ENCODE peak calls at places on chromosomes 4 and X, in nine cellular contexts. One of them, this sample, is unnamed.

GRCh38 chr4:118954246-118954645 is 65.6 kb downstream of the SYNPO2 start:
- DNase-seq in ELR: peak; percentile 40
- DNase-seq in endodermal cell: no peak
- DNase-seq in epithelial cell of prostate: no peak
- DNase-seq in activated gamma-delta T cell treated with anti-CD3 and anti-CD28 coated beads, Interleukin-2, amount 50 U/mL, for 16 hours: no peak
- DNase-seq in OCI-LY7: peak; percentile 4
- DNase-seq in right cardiac atrium: no peak
- DNase-seq in stimulated activated CD4-positive, alpha-beta T cell treated with anti-CD3 and anti-CD28 coated beads, TNF-alpha, amount 100 ng/mL, for 4 hours: no peak
- DNase-seq in CD8-positive, alpha-beta memory T cell: no peak
- DNase-seq in this sample: no peak

GRCh38 chr4:120829113-120829831 is 93.3 kb downstream of the PRDM5 start:
- DNase-seq in ELR: no peak
- DNase-seq in endodermal cell: no peak
- DNase-seq in epithelial cell of prostate: no peak
- DNase-seq in activated gamma-delta T cell treated with anti-CD3 and anti-CD28 coated beads, Interleukin-2, amount 50 U/mL, for 16 hours: no peak
- DNase-seq in OCI-LY7: no peak
- DNase-seq in right cardiac atrium: no peak
- DNase-seq in stimulated activated CD4-positive, alpha-beta T cell treated with anti-CD3 and anti-CD28 coated beads, TNF-alpha, amount 100 ng/mL, for 4 hours: no peak
- DNase-seq in CD8-positive, alpha-beta memory T cell: no peak
- DNase-seq in this sample: no peak

GRCh38 chrX:132023117-132023895 is at the start of gene STK26:
- DNase-seq in ELR: peak; percentile 58
- DNase-seq in endodermal cell: peak; percentile 90
- DNase-seq in epithelial cell of prostate: no peak
- DNase-seq in activated gamma-delta T cell treated with anti-CD3 and anti-CD28 coated beads, Interleukin-2, amount 50 U/mL, for 16 hours: peak; percentile 46
- DNase-seq in OCI-LY7: peak; percentile 82
- DNase-seq in right cardiac atrium: peak; percentile 77
- DNase-seq in stimulated activated CD4-positive, alpha-beta T cell treated with anti-CD3 and anti-CD28 coated beads, TNF-alpha, amount 100 ng/mL, for 4 hours: peak; percentile 52
- DNase-seq in CD8-positive, alpha-beta memory T cell: peak; percentile 70
- DNase-seq in this sample: peak; percentile 91

GRCh38 chrX:130772313-130773140 is 130.5 kb downstream of the ENOX2 start:
- DNase-seq in ELR: peak; percentile 72
- DNase-seq in endodermal cell: no peak
- DNase-seq in epithelial cell of prostate: no peak
- DNase-seq in activated gamma-delta T cell treated with anti-CD3 and anti-CD28 coated beads, Interleukin-2, amount 50 U/mL, for 16 hours: no peak
- DNase-seq in OCI-LY7: no peak
- DNase-seq in right cardiac atrium: no peak
- DNase-seq in stimulated activated CD4-positive, alpha-beta T cell treated with anti-CD3 and anti-CD28 coated beads, TNF-alpha, amount 100 ng/mL, for 4 hours: no peak
- DNase-seq in CD8-positive, alpha-beta memory T cell: no peak
- DNase-seq in this sample: peak; percentile 60

GRCh38 chr4:128483041-128483440 is 195.4 kb upstream of the PGRMC2 start:
- DNase-seq in ELR: no peak
- DNase-seq in endodermal cell: no peak
- DNase-seq in epithelial cell of prostate: no peak
- DNase-seq in activated gamma-delta T cell treated with anti-CD3 and anti-CD28 coated beads, Interleukin-2, amount 50 U/mL, for 16 hours: no peak
- DNase-seq in OCI-LY7: no peak
- DNase-seq in right cardiac atrium: no peak
- DNase-seq in stimulated activated CD4-positive, alpha-beta T cell treated with anti-CD3 and anti-CD28 coated beads, TNF-alpha, amount 100 ng/mL, for 4 hours: no peak
- DNase-seq in CD8-positive, alpha-beta memory T cell: no peak
- DNase-seq in this sample: no peak

GRCh38 chr4:67037489-67037888 is 507.8 kb downstream of the CENPC start:
- DNase-seq in ELR: no peak
- DNase-seq in endodermal cell: no peak
- DNase-seq in epithelial cell of prostate: no peak
- DNase-seq in activated gamma-delta T cell treated with anti-CD3 and anti-CD28 coated beads, Interleukin-2, amount 50 U/mL, for 16 hours: no peak
- DNase-seq in OCI-LY7: no peak
- DNase-seq in right cardiac atrium: no peak
- DNase-seq in stimulated activated CD4-positive, alpha-beta T cell treated with anti-CD3 and anti-CD28 coated beads, TNF-alpha, amount 100 ng/mL, for 4 hours: no peak
- DNase-seq in CD8-positive, alpha-beta memory T cell: no peak
- DNase-seq in this sample: no peak

GRCh38 chr4:76200771-76201224 is 12.8 kb downstream of the SCARB2 start:
- DNase-seq in ELR: no peak
- DNase-seq in endodermal cell: no peak
- DNase-seq in epithelial cell of prostate: no peak
- DNase-seq in activated gamma-delta T cell treated with anti-CD3 and anti-CD28 coated beads, Interleukin-2, amount 50 U/mL, for 16 hours: no peak
- DNase-seq in OCI-LY7: no peak
- DNase-seq in right cardiac atrium: no peak
- DNase-seq in stimulated activated CD4-positive, alpha-beta T cell treated with anti-CD3 and anti-CD28 coated beads, TNF-alpha, amount 100 ng/mL, for 4 hours: no peak
- DNase-seq in CD8-positive, alpha-beta memory T cell: no peak
- DNase-seq in this sample: peak; percentile 34

GRCh38 chrX:139639253-139639652 is 68.7 kb downstream of the MCF2 start:
- DNase-seq in ELR: no peak
- DNase-seq in endodermal cell: no peak
- DNase-seq in epithelial cell of prostate: no peak
- DNase-seq in activated gamma-delta T cell treated with anti-CD3 and anti-CD28 coated beads, Interleukin-2, amount 50 U/mL, for 16 hours: no peak
- DNase-seq in OCI-LY7: no peak
- DNase-seq in right cardiac atrium: no peak
- DNase-seq in stimulated activated CD4-positive, alpha-beta T cell treated with anti-CD3 and anti-CD28 coated beads, TNF-alpha, amount 100 ng/mL, for 4 hours: no peak
- DNase-seq in CD8-positive, alpha-beta memory T cell: no peak
- DNase-seq in this sample: no peak

GRCh38 chrX:265502-265901 is 15.7 kb upstream of the PLCXD1 start:
- DNase-seq in ELR: no peak
- DNase-seq in endodermal cell: no peak
- DNase-seq in epithelial cell of prostate: no peak
- DNase-seq in activated gamma-delta T cell treated with anti-CD3 and anti-CD28 coated beads, Interleukin-2, amount 50 U/mL, for 16 hours: no peak
- DNase-seq in OCI-LY7: no peak
- DNase-seq in right cardiac atrium: no peak
- DNase-seq in stimulated activated CD4-positive, alpha-beta T cell treated with anti-CD3 and anti-CD28 coated beads, TNF-alpha, amount 100 ng/mL, for 4 hours: no peak
- DNase-seq in CD8-positive, alpha-beta memory T cell: no peak
- DNase-seq in this sample: no peak

GRCh38 chr4:153228512-153229145 is 24.4 kb downstream of the TRIM2 start:
- DNase-seq in ELR: no peak
- DNase-seq in endodermal cell: no peak
- DNase-seq in epithelial cell of prostate: no peak
- DNase-seq in activated gamma-delta T cell treated with anti-CD3 and anti-CD28 coated beads, Interleukin-2, amount 50 U/mL, for 16 hours: no peak
- DNase-seq in OCI-LY7: no peak
- DNase-seq in right cardiac atrium: no peak
- DNase-seq in stimulated activated CD4-positive, alpha-beta T cell treated with anti-CD3 and anti-CD28 coated beads, TNF-alpha, amount 100 ng/mL, for 4 hours: no peak
- DNase-seq in CD8-positive, alpha-beta memory T cell: no peak
- DNase-seq in this sample: no peak

GRCh38 chr4:107034982-107035710 is 967 bp downstream of the DKK2 start:
- DNase-seq in ELR: peak; percentile 48
- DNase-seq in endodermal cell: peak; percentile 79
- DNase-seq in epithelial cell of prostate: no peak
- DNase-seq in activated gamma-delta T cell treated with anti-CD3 and anti-CD28 coated beads, Interleukin-2, amount 50 U/mL, for 16 hours: no peak
- DNase-seq in OCI-LY7: no peak
- DNase-seq in right cardiac atrium: peak; percentile 11
- DNase-seq in stimulated activated CD4-positive, alpha-beta T cell treated with anti-CD3 and anti-CD28 coated beads, TNF-alpha, amount 100 ng/mL, for 4 hours: no peak
- DNase-seq in CD8-positive, alpha-beta memory T cell: peak; percentile 1
- DNase-seq in this sample: peak; percentile 62

GRCh38 chrX:46599051-46599560 is 25.5 kb downstream of the CHST7 start:
- DNase-seq in ELR: peak; percentile 13
- DNase-seq in endodermal cell: no peak
- DNase-seq in epithelial cell of prostate: no peak
- DNase-seq in activated gamma-delta T cell treated with anti-CD3 and anti-CD28 coated beads, Interleukin-2, amount 50 U/mL, for 16 hours: no peak
- DNase-seq in OCI-LY7: no peak
- DNase-seq in right cardiac atrium: no peak
- DNase-seq in stimulated activated CD4-positive, alpha-beta T cell treated with anti-CD3 and anti-CD28 coated beads, TNF-alpha, amount 100 ng/mL, for 4 hours: no peak
- DNase-seq in CD8-positive, alpha-beta memory T cell: no peak
- DNase-seq in this sample: no peak

GRCh38 chr4:13642576-13642975 is 15.1 kb upstream of the BOD1L1 start:
- DNase-seq in ELR: peak; percentile 16
- DNase-seq in endodermal cell: no peak
- DNase-seq in epithelial cell of prostate: no peak
- DNase-seq in activated gamma-delta T cell treated with anti-CD3 and anti-CD28 coated beads, Interleukin-2, amount 50 U/mL, for 16 hours: no peak
- DNase-seq in OCI-LY7: no peak
- DNase-seq in right cardiac atrium: no peak
- DNase-seq in stimulated activated CD4-positive, alpha-beta T cell treated with anti-CD3 and anti-CD28 coated beads, TNF-alpha, amount 100 ng/mL, for 4 hours: no peak
- DNase-seq in CD8-positive, alpha-beta memory T cell: no peak
- DNase-seq in this sample: no peak

GRCh38 chr4:15164571-15164970 is 162.3 kb downstream of the CPEB2 start:
- DNase-seq in ELR: peak; percentile 63
- DNase-seq in endodermal cell: no peak
- DNase-seq in epithelial cell of prostate: no peak
- DNase-seq in activated gamma-delta T cell treated with anti-CD3 and anti-CD28 coated beads, Interleukin-2, amount 50 U/mL, for 16 hours: no peak
- DNase-seq in OCI-LY7: no peak
- DNase-seq in right cardiac atrium: no peak
- DNase-seq in stimulated activated CD4-positive, alpha-beta T cell treated with anti-CD3 and anti-CD28 coated beads, TNF-alpha, amount 100 ng/mL, for 4 hours: no peak
- DNase-seq in CD8-positive, alpha-beta memory T cell: no peak
- DNase-seq in this sample: no peak

GRCh38 chr4:130738233-130738632 is 1642.3 kb downstream of the C4orf33 start:
- DNase-seq in ELR: no peak
- DNase-seq in endodermal cell: peak; percentile 40
- DNase-seq in epithelial cell of prostate: no peak
- DNase-seq in activated gamma-delta T cell treated with anti-CD3 and anti-CD28 coated beads, Interleukin-2, amount 50 U/mL, for 16 hours: no peak
- DNase-seq in OCI-LY7: no peak
- DNase-seq in right cardiac atrium: no peak
- DNase-seq in stimulated activated CD4-positive, alpha-beta T cell treated with anti-CD3 and anti-CD28 coated beads, TNF-alpha, amount 100 ng/mL, for 4 hours: no peak
- DNase-seq in CD8-positive, alpha-beta memory T cell: no peak
- DNase-seq in this sample: no peak

GRCh38 chrX:34629572-34629971 is 27.5 kb downstream of the TMEM47 start:
- DNase-seq in ELR: no peak
- DNase-seq in endodermal cell: no peak
- DNase-seq in epithelial cell of prostate: no peak
- DNase-seq in activated gamma-delta T cell treated with anti-CD3 and anti-CD28 coated beads, Interleukin-2, amount 50 U/mL, for 16 hours: no peak
- DNase-seq in OCI-LY7: no peak
- DNase-seq in right cardiac atrium: no peak
- DNase-seq in stimulated activated CD4-positive, alpha-beta T cell treated with anti-CD3 and anti-CD28 coated beads, TNF-alpha, amount 100 ng/mL, for 4 hours: no peak
- DNase-seq in CD8-positive, alpha-beta memory T cell: no peak
- DNase-seq in this sample: no peak

GRCh38 chr4:186348433-186348832 is 82.4 kb downstream of the F11 start:
- DNase-seq in ELR: no peak
- DNase-seq in endodermal cell: no peak
- DNase-seq in epithelial cell of prostate: no peak
- DNase-seq in activated gamma-delta T cell treated with anti-CD3 and anti-CD28 coated beads, Interleukin-2, amount 50 U/mL, for 16 hours: no peak
- DNase-seq in OCI-LY7: no peak
- DNase-seq in right cardiac atrium: no peak
- DNase-seq in stimulated activated CD4-positive, alpha-beta T cell treated with anti-CD3 and anti-CD28 coated beads, TNF-alpha, amount 100 ng/mL, for 4 hours: no peak
- DNase-seq in CD8-positive, alpha-beta memory T cell: no peak
- DNase-seq in this sample: no peak

GRCh38 chr4:1196421-1197183 is 24.2 kb upstream of the SPON2 start:
- DNase-seq in ELR: no peak
- DNase-seq in endodermal cell: peak; percentile 40
- DNase-seq in epithelial cell of prostate: no peak
- DNase-seq in activated gamma-delta T cell treated with anti-CD3 and anti-CD28 coated beads, Interleukin-2, amount 50 U/mL, for 16 hours: no peak
- DNase-seq in OCI-LY7: no peak
- DNase-seq in right cardiac atrium: no peak
- DNase-seq in stimulated activated CD4-positive, alpha-beta T cell treated with anti-CD3 and anti-CD28 coated beads, TNF-alpha, amount 100 ng/mL, for 4 hours: no peak
- DNase-seq in CD8-positive, alpha-beta memory T cell: no peak
- DNase-seq in this sample: no peak

GRCh38 chr4:171594293-171594692 is 218.9 kb upstream of the GALNTL6 start:
- DNase-seq in ELR: no peak
- DNase-seq in endodermal cell: peak; percentile 66
- DNase-seq in epithelial cell of prostate: no peak
- DNase-seq in activated gamma-delta T cell treated with anti-CD3 and anti-CD28 coated beads, Interleukin-2, amount 50 U/mL, for 16 hours: no peak
- DNase-seq in OCI-LY7: no peak
- DNase-seq in right cardiac atrium: no peak
- DNase-seq in stimulated activated CD4-positive, alpha-beta T cell treated with anti-CD3 and anti-CD28 coated beads, TNF-alpha, amount 100 ng/mL, for 4 hours: no peak
- DNase-seq in CD8-positive, alpha-beta memory T cell: no peak
- DNase-seq in this sample: peak; percentile 62

GRCh38 chrX:124231454-124231853 is 101.0 kb upstream of the TEX13D start:
- DNase-seq in ELR: no peak
- DNase-seq in endodermal cell: no peak
- DNase-seq in epithelial cell of prostate: no peak
- DNase-seq in activated gamma-delta T cell treated with anti-CD3 and anti-CD28 coated beads, Interleukin-2, amount 50 U/mL, for 16 hours: no peak
- DNase-seq in OCI-LY7: no peak
- DNase-seq in right cardiac atrium: no peak
- DNase-seq in stimulated activated CD4-positive, alpha-beta T cell treated with anti-CD3 and anti-CD28 coated beads, TNF-alpha, amount 100 ng/mL, for 4 hours: no peak
- DNase-seq in CD8-positive, alpha-beta memory T cell: no peak
- DNase-seq in this sample: no peak

GRCh38 chr4:153528705-153529493 is 62.7 kb downstream of the TMEM131L start:
- DNase-seq in ELR: no peak
- DNase-seq in endodermal cell: no peak
- DNase-seq in epithelial cell of prostate: no peak
- DNase-seq in activated gamma-delta T cell treated with anti-CD3 and anti-CD28 coated beads, Interleukin-2, amount 50 U/mL, for 16 hours: no peak
- DNase-seq in OCI-LY7: no peak
- DNase-seq in right cardiac atrium: no peak
- DNase-seq in stimulated activated CD4-positive, alpha-beta T cell treated with anti-CD3 and anti-CD28 coated beads, TNF-alpha, amount 100 ng/mL, for 4 hours: no peak
- DNase-seq in CD8-positive, alpha-beta memory T cell: no peak
- DNase-seq in this sample: no peak

GRCh38 chr4:154836030-154836429 is 55.0 kb downstream of the RBM46 start:
- DNase-seq in ELR: no peak
- DNase-seq in endodermal cell: no peak
- DNase-seq in epithelial cell of prostate: no peak
- DNase-seq in activated gamma-delta T cell treated with anti-CD3 and anti-CD28 coated beads, Interleukin-2, amount 50 U/mL, for 16 hours: no peak
- DNase-seq in OCI-LY7: no peak
- DNase-seq in right cardiac atrium: no peak
- DNase-seq in stimulated activated CD4-positive, alpha-beta T cell treated with anti-CD3 and anti-CD28 coated beads, TNF-alpha, amount 100 ng/mL, for 4 hours: no peak
- DNase-seq in CD8-positive, alpha-beta memory T cell: no peak
- DNase-seq in this sample: no peak

GRCh38 chrX:77003530-77003929 is 443.7 kb upstream of the FGF16 start:
- DNase-seq in ELR: no peak
- DNase-seq in endodermal cell: no peak
- DNase-seq in epithelial cell of prostate: no peak
- DNase-seq in activated gamma-delta T cell treated with anti-CD3 and anti-CD28 coated beads, Interleukin-2, amount 50 U/mL, for 16 hours: no peak
- DNase-seq in OCI-LY7: no peak
- DNase-seq in right cardiac atrium: no peak
- DNase-seq in stimulated activated CD4-positive, alpha-beta T cell treated with anti-CD3 and anti-CD28 coated beads, TNF-alpha, amount 100 ng/mL, for 4 hours: no peak
- DNase-seq in CD8-positive, alpha-beta memory T cell: no peak
- DNase-seq in this sample: no peak

GRCh38 chrX:120749141-120749846 is 119.4 kb upstream of the C1GALT1C1 start:
- DNase-seq in ELR: no peak
- DNase-seq in endodermal cell: no peak
- DNase-seq in epithelial cell of prostate: no peak
- DNase-seq in activated gamma-delta T cell treated with anti-CD3 and anti-CD28 coated beads, Interleukin-2, amount 50 U/mL, for 16 hours: no peak
- DNase-seq in OCI-LY7: peak; percentile 87
- DNase-seq in right cardiac atrium: no peak
- DNase-seq in stimulated activated CD4-positive, alpha-beta T cell treated with anti-CD3 and anti-CD28 coated beads, TNF-alpha, amount 100 ng/mL, for 4 hours: no peak
- DNase-seq in CD8-positive, alpha-beta memory T cell: no peak
- DNase-seq in this sample: no peak

GRCh38 chrX:24148118-24148517 is 1.4 kb upstream of the ZFX start:
- DNase-seq in ELR: no peak
- DNase-seq in endodermal cell: no peak
- DNase-seq in epithelial cell of prostate: no peak
- DNase-seq in activated gamma-delta T cell treated with anti-CD3 and anti-CD28 coated beads, Interleukin-2, amount 50 U/mL, for 16 hours: no peak
- DNase-seq in OCI-LY7: peak; percentile 29
- DNase-seq in right cardiac atrium: no peak
- DNase-seq in stimulated activated CD4-positive, alpha-beta T cell treated with anti-CD3 and anti-CD28 coated beads, TNF-alpha, amount 100 ng/mL, for 4 hours: no peak
- DNase-seq in CD8-positive, alpha-beta memory T cell: no peak
- DNase-seq in this sample: no peak

GRCh38 chr4:55385201-55385649 is 10.5 kb upstream of the TMEM165 start:
- DNase-seq in ELR: no peak
- DNase-seq in endodermal cell: no peak
- DNase-seq in epithelial cell of prostate: no peak
- DNase-seq in activated gamma-delta T cell treated with anti-CD3 and anti-CD28 coated beads, Interleukin-2, amount 50 U/mL, for 16 hours: no peak
- DNase-seq in OCI-LY7: no peak
- DNase-seq in right cardiac atrium: no peak
- DNase-seq in stimulated activated CD4-positive, alpha-beta T cell treated with anti-CD3 and anti-CD28 coated beads, TNF-alpha, amount 100 ng/mL, for 4 hours: no peak
- DNase-seq in CD8-positive, alpha-beta memory T cell: no peak
- DNase-seq in this sample: no peak

GRCh38 chr4:112170451-112170993 is 25.3 kb downstream of the FAM241A start:
- DNase-seq in ELR: peak; percentile 96
- DNase-seq in endodermal cell: no peak
- DNase-seq in epithelial cell of prostate: peak; percentile 83
- DNase-seq in activated gamma-delta T cell treated with anti-CD3 and anti-CD28 coated beads, Interleukin-2, amount 50 U/mL, for 16 hours: no peak
- DNase-seq in OCI-LY7: peak; percentile 38
- DNase-seq in right cardiac atrium: no peak
- DNase-seq in stimulated activated CD4-positive, alpha-beta T cell treated with anti-CD3 and anti-CD28 coated beads, TNF-alpha, amount 100 ng/mL, for 4 hours: no peak
- DNase-seq in CD8-positive, alpha-beta memory T cell: no peak
- DNase-seq in this sample: peak; percentile 62

GRCh38 chrX:108614616-108615015 is 121.7 kb downstream of the IRS4 start:
- DNase-seq in ELR: no peak
- DNase-seq in endodermal cell: no peak
- DNase-seq in epithelial cell of prostate: no peak
- DNase-seq in activated gamma-delta T cell treated with anti-CD3 and anti-CD28 coated beads, Interleukin-2, amount 50 U/mL, for 16 hours: no peak
- DNase-seq in OCI-LY7: no peak
- DNase-seq in right cardiac atrium: no peak
- DNase-seq in stimulated activated CD4-positive, alpha-beta T cell treated with anti-CD3 and anti-CD28 coated beads, TNF-alpha, amount 100 ng/mL, for 4 hours: no peak
- DNase-seq in CD8-positive, alpha-beta memory T cell: no peak
- DNase-seq in this sample: no peak

GRCh38 chr4:77922158-77923094 is 59.8 kb downstream of the MRPL1 start:
- DNase-seq in ELR: peak; percentile 62
- DNase-seq in endodermal cell: no peak
- DNase-seq in epithelial cell of prostate: no peak
- DNase-seq in activated gamma-delta T cell treated with anti-CD3 and anti-CD28 coated beads, Interleukin-2, amount 50 U/mL, for 16 hours: no peak
- DNase-seq in OCI-LY7: no peak
- DNase-seq in right cardiac atrium: no peak
- DNase-seq in stimulated activated CD4-positive, alpha-beta T cell treated with anti-CD3 and anti-CD28 coated beads, TNF-alpha, amount 100 ng/mL, for 4 hours: no peak
- DNase-seq in CD8-positive, alpha-beta memory T cell: no peak
- DNase-seq in this sample: no peak

GRCh38 chrX:155611302-155611701 is 1.4 kb downstream of the TMLHE start:
- DNase-seq in ELR: no peak
- DNase-seq in endodermal cell: no peak
- DNase-seq in epithelial cell of prostate: no peak
- DNase-seq in activated gamma-delta T cell treated with anti-CD3 and anti-CD28 coated beads, Interleukin-2, amount 50 U/mL, for 16 hours: no peak
- DNase-seq in OCI-LY7: no peak
- DNase-seq in right cardiac atrium: no peak
- DNase-seq in stimulated activated CD4-positive, alpha-beta T cell treated with anti-CD3 and anti-CD28 coated beads, TNF-alpha, amount 100 ng/mL, for 4 hours: no peak
- DNase-seq in CD8-positive, alpha-beta memory T cell: no peak
- DNase-seq in this sample: no peak

GRCh38 chr4:122798101-122798500 is 28.5 kb upstream of the FGF2 start:
- DNase-seq in ELR: peak; percentile 73
- DNase-seq in endodermal cell: peak; percentile 70
- DNase-seq in epithelial cell of prostate: peak; percentile 69
- DNase-seq in activated gamma-delta T cell treated with anti-CD3 and anti-CD28 coated beads, Interleukin-2, amount 50 U/mL, for 16 hours: no peak
- DNase-seq in OCI-LY7: no peak
- DNase-seq in right cardiac atrium: peak; percentile 52
- DNase-seq in stimulated activated CD4-positive, alpha-beta T cell treated with anti-CD3 and anti-CD28 coated beads, TNF-alpha, amount 100 ng/mL, for 4 hours: no peak
- DNase-seq in CD8-positive, alpha-beta memory T cell: no peak
- DNase-seq in this sample: peak; percentile 70

This sample was measured in mesendoderm.